ENCODE peak calls at places on chromosomes 7 and 10, in eight cellular contexts. R is head of caudate nucleus; G is naive thymus-derived CD8-positive, alpha-beta T cell; M is H9; L is stimulated activated naive B cell treated with anti-CD40 and anti-IgM and Interleukin-4, amounts not matched to agents 10 μg/mL and 1 μg/mL and 100 μg/mL, for 72 hours; J is T-helper 22 cell; D is HL-60; E is ELF-1. W is an unnamed sample.

GRCh38 chr10:104309980-104310978 is 28.0 kb downstream of the ITPRIP start:
- DNase-seq in R (no peak), G (no peak), M (no peak), L (no peak), J (no peak), D (no peak), E (no peak), W (no peak)

GRCh38 chr10:124911124-124912051 is 30.5 kb upstream of the ZRANB1 start:
- DNase-seq in R (no peak), G (no peak), M (no peak), L (no peak), J (no peak), D (no peak), E (no peak), W (no peak)

GRCh38 chr7:22147868-22148267 is 202.2 kb upstream of the CDCA7L start:
- DNase-seq in R (no peak), G (no peak), M (no peak), L (no peak), J (no peak), D (no peak), E (no peak), W (no peak)

GRCh38 chr10:111081595-111081994 is 4.8 kb downstream of the ADRA2A start:
- DNase-seq in R (no peak), G (no peak), M (no peak), L (no peak), J (no peak), D (no peak), E (no peak), W (no peak)

GRCh38 chr10:101028446-101029244 is 2.3 kb downstream of the PDZD7 start:
- DNase-seq in R (no peak), G (no peak), M (no peak), L (no peak), J (no peak), D (peak), E (peak), W (no peak)

GRCh38 chr7:13991791-13992620 is 2.5 kb upstream of the ETV1 start:
- DNase-seq in R (no peak), G (no peak), M (no peak), L (no peak), J (no peak), D (no peak), E (no peak), W (no peak)

GRCh38 chr7:43469051-43469450 is 113.9 kb upstream of the STK17A start:
- DNase-seq in R (no peak), G (no peak), M (no peak), L (no peak), J (no peak), D (no peak), E (no peak), W (no peak)

GRCh38 chr10:104589431-104589830 is 51.7 kb upstream of the SORCS3 start:
- DNase-seq in R (no peak), G (no peak), M (no peak), L (no peak), J (no peak), D (no peak), E (no peak), W (no peak)

GRCh38 chr10:1121311-1121970 is 65.3 kb downstream of the WDR37 start:
- DNase-seq in R (no peak), G (no peak), M (no peak), L (no peak), J (no peak), D (no peak), E (no peak), W (no peak)

GRCh38 chr10:3784510-3785250 is at the start of gene KLF6:
- DNase-seq in R (peak), G (no peak), M (no peak), L (no peak), J (no peak), D (no peak), E (no peak), W (peak)

GRCh38 chr7:78912781-78913180 is 540.7 kb downstream of the MAGI2 start:
- DNase-seq in R (no peak), G (no peak), M (no peak), L (no peak), J (no peak), D (no peak), E (no peak), W (no peak)

GRCh38 chr7:35975851-35976454 is 175.1 kb downstream of the SEPTIN7 start:
- DNase-seq in R (no peak), G (peak), M (no peak), L (peak), J (peak), D (peak), E (peak), W (peak)

GRCh38 chr10:102781089-102781920 is 37.6 kb downstream of the WBP1L start:
- DNase-seq in R (no peak), G (no peak), M (no peak), L (no peak), J (no peak), D (no peak), E (peak), W (no peak)

GRCh38 chr10:76150139-76150885 is 718.9 kb downstream of the LRMDA start:
- DNase-seq in R (no peak), G (no peak), M (peak), L (no peak), J (no peak), D (no peak), E (peak), W (no peak)

W was measured in GM19239.